ENCODE peak calls at places on chromosomes 13 and 19, in eight cellular contexts. One of them, this sample, is unnamed. For H3K9me3, the result is how much of the 10 kb centered on the place peaks cover.

GRCh38 chr19:32570081-32570785 is 10.8 kb upstream of the PDCD5 start:
- DNase-seq in tibial nerve: peak
- DNase-seq in thyroid gland: peak
- DNase-seq in esophagus muscularis mucosa: no peak
- DNase-seq in A549: peak
- DNase-seq in endothelial cell of umbilical vein: peak
- DNase-seq in stomach: peak
- DNase-seq in breast epithelium: peak
- DNase-seq in this sample: no peak

GRCh38 chr13:112733661-112734379 is 44.0 kb downstream of the ATP11A start:
- DNase-seq in tibial nerve: no peak
- DNase-seq in thyroid gland: peak
- DNase-seq in esophagus muscularis mucosa: no peak
- DNase-seq in A549: no peak
- DNase-seq in endothelial cell of umbilical vein: no peak
- DNase-seq in stomach: no peak
- DNase-seq in breast epithelium: no peak
- DNase-seq in this sample: no peak

GRCh38 chr13:59312776-59313175 is 851.0 kb downstream of the DIAPH3 start:
- DNase-seq in tibial nerve: no peak
- DNase-seq in thyroid gland: no peak
- DNase-seq in esophagus muscularis mucosa: no peak
- DNase-seq in A549: no peak
- DNase-seq in endothelial cell of umbilical vein: no peak
- DNase-seq in stomach: no peak
- DNase-seq in breast epithelium: no peak
- DNase-seq in this sample: no peak

GRCh38 chr13:92355213-92355612 is 871.4 kb upstream of the GPC6 start:
- DNase-seq in tibial nerve: peak
- DNase-seq in thyroid gland: no peak
- DNase-seq in esophagus muscularis mucosa: no peak
- DNase-seq in A549: peak
- DNase-seq in endothelial cell of umbilical vein: no peak
- DNase-seq in stomach: no peak
- DNase-seq in breast epithelium: no peak
- DNase-seq in this sample: no peak

GRCh38 chr19:6378036-6378435 is 2.3 kb upstream of the PSPN start:
- DNase-seq in tibial nerve: no peak
- DNase-seq in thyroid gland: peak
- DNase-seq in esophagus muscularis mucosa: no peak
- DNase-seq in A549: no peak
- DNase-seq in endothelial cell of umbilical vein: peak
- DNase-seq in stomach: no peak
- DNase-seq in breast epithelium: peak
- DNase-seq in this sample: no peak

GRCh38 chr19:29515706-29516357 is 10.0 kb upstream of the VSTM2B start:
- DNase-seq in tibial nerve: no peak
- DNase-seq in thyroid gland: no peak
- DNase-seq in esophagus muscularis mucosa: no peak
- DNase-seq in A549: no peak
- DNase-seq in endothelial cell of umbilical vein: no peak
- DNase-seq in stomach: no peak
- DNase-seq in breast epithelium: no peak
- DNase-seq in this sample: no peak

GRCh38 chr13:32986552-32986951 is 29.7 kb upstream of the KL start:
- DNase-seq in tibial nerve: no peak
- DNase-seq in thyroid gland: no peak
- DNase-seq in esophagus muscularis mucosa: peak
- DNase-seq in A549: no peak
- DNase-seq in endothelial cell of umbilical vein: no peak
- DNase-seq in stomach: no peak
- DNase-seq in breast epithelium: no peak
- DNase-seq in this sample: no peak

GRCh38 chr19:33296473-33297060 is 5.8 kb downstream of the CEBPA start:
- DNase-seq in tibial nerve: no peak
- DNase-seq in thyroid gland: peak
- DNase-seq in esophagus muscularis mucosa: no peak
- DNase-seq in A549: no peak
- DNase-seq in endothelial cell of umbilical vein: no peak
- DNase-seq in stomach: no peak
- DNase-seq in breast epithelium: no peak
- DNase-seq in this sample: peak

GRCh38 chr19:42121666-42122069 is 10.6 kb downstream of the POU2F2 start:
- DNase-seq in tibial nerve: peak
- DNase-seq in thyroid gland: peak
- DNase-seq in esophagus muscularis mucosa: no peak
- DNase-seq in A549: no peak
- DNase-seq in endothelial cell of umbilical vein: peak
- DNase-seq in stomach: no peak
- DNase-seq in breast epithelium: no peak
- DNase-seq in this sample: peak

GRCh38 chr13:107937841-107938240 is 277.5 kb downstream of the LIG4 start:
- DNase-seq in tibial nerve: no peak
- DNase-seq in thyroid gland: no peak
- DNase-seq in esophagus muscularis mucosa: no peak
- DNase-seq in A549: no peak
- DNase-seq in endothelial cell of umbilical vein: no peak
- DNase-seq in stomach: no peak
- DNase-seq in breast epithelium: no peak
- DNase-seq in this sample: no peak

GRCh38 chr19:36032251-36033104 is at the start of gene CLIP3:
- DNase-seq in tibial nerve: peak
- DNase-seq in thyroid gland: peak
- DNase-seq in esophagus muscularis mucosa: no peak
- DNase-seq in A549: no peak
- DNase-seq in endothelial cell of umbilical vein: peak
- DNase-seq in stomach: no peak
- DNase-seq in breast epithelium: no peak
- DNase-seq in this sample: peak

GRCh38 chr13:28489536-28489935 is 5.4 kb downstream of the FLT1 start:
- DNase-seq in tibial nerve: no peak
- DNase-seq in thyroid gland: no peak
- DNase-seq in esophagus muscularis mucosa: peak
- DNase-seq in A549: no peak
- DNase-seq in endothelial cell of umbilical vein: peak
- DNase-seq in stomach: no peak
- DNase-seq in breast epithelium: no peak
- DNase-seq in this sample: no peak

GRCh38 chr13:23159587-23160240 is 21.1 kb upstream of the SGCG start:
- DNase-seq in tibial nerve: no peak
- DNase-seq in thyroid gland: no peak
- DNase-seq in esophagus muscularis mucosa: no peak
- DNase-seq in A549: no peak
- DNase-seq in endothelial cell of umbilical vein: no peak
- DNase-seq in stomach: no peak
- DNase-seq in breast epithelium: no peak
- DNase-seq in this sample: no peak

GRCh38 chr19:55620410-55620809 is 4.0 kb downstream of the ZNF784 start:
- DNase-seq in tibial nerve: no peak
- DNase-seq in thyroid gland: no peak
- DNase-seq in esophagus muscularis mucosa: no peak
- DNase-seq in A549: no peak
- DNase-seq in endothelial cell of umbilical vein: no peak
- DNase-seq in stomach: no peak
- DNase-seq in breast epithelium: no peak
- DNase-seq in this sample: no peak

GRCh38 chr19:48629599-48630288 is 7.4 kb downstream of the DBP start:
- DNase-seq in tibial nerve: no peak
- DNase-seq in thyroid gland: peak
- DNase-seq in esophagus muscularis mucosa: no peak
- DNase-seq in A549: no peak
- DNase-seq in endothelial cell of umbilical vein: peak
- DNase-seq in stomach: peak
- DNase-seq in breast epithelium: no peak
- DNase-seq in this sample: peak

GRCh38 chr19:19655051-19655594 is 8.4 kb downstream of the ATP13A1 start:
- DNase-seq in tibial nerve: no peak
- DNase-seq in thyroid gland: no peak
- DNase-seq in esophagus muscularis mucosa: no peak
- DNase-seq in A549: no peak
- DNase-seq in endothelial cell of umbilical vein: no peak
- DNase-seq in stomach: no peak
- DNase-seq in breast epithelium: no peak
- DNase-seq in this sample: no peak

GRCh38 chr19:19659646-19660245 is 3.7 kb downstream of the ATP13A1 start:
- DNase-seq in tibial nerve: no peak
- DNase-seq in thyroid gland: no peak
- DNase-seq in esophagus muscularis mucosa: no peak
- DNase-seq in A549: no peak
- DNase-seq in endothelial cell of umbilical vein: no peak
- DNase-seq in stomach: no peak
- DNase-seq in breast epithelium: no peak
- DNase-seq in this sample: no peak

GRCh38 chr19:19655641-19656343 is 7.7 kb downstream of the ATP13A1 start:
- DNase-seq in tibial nerve: no peak
- DNase-seq in thyroid gland: no peak
- DNase-seq in esophagus muscularis mucosa: no peak
- DNase-seq in A549: no peak
- DNase-seq in endothelial cell of umbilical vein: no peak
- DNase-seq in stomach: no peak
- DNase-seq in breast epithelium: no peak
- DNase-seq in this sample: no peak

GRCh38 chr19:19656451-19657396 is 6.8 kb downstream of the ATP13A1 start:
- DNase-seq in tibial nerve: no peak
- DNase-seq in thyroid gland: no peak
- DNase-seq in esophagus muscularis mucosa: no peak
- DNase-seq in A549: no peak
- DNase-seq in endothelial cell of umbilical vein: no peak
- DNase-seq in stomach: no peak
- DNase-seq in breast epithelium: no peak
- DNase-seq in this sample: no peak

GRCh38 chr19:19657397-19657783 is 6.1 kb downstream of the ATP13A1 start:
- DNase-seq in tibial nerve: no peak
- DNase-seq in thyroid gland: no peak
- DNase-seq in esophagus muscularis mucosa: no peak
- DNase-seq in A549: no peak
- DNase-seq in endothelial cell of umbilical vein: no peak
- DNase-seq in stomach: no peak
- DNase-seq in breast epithelium: no peak
- DNase-seq in this sample: no peak
- H3K4me3 ChIP-seq in tibial nerve: no peak
- H3K4me3 ChIP-seq in thyroid gland: no peak
- H3K4me3 ChIP-seq in esophagus muscularis mucosa: no peak
- H3K4me3 ChIP-seq in A549: no peak
- H3K4me3 ChIP-seq in endothelial cell of umbilical vein: no peak
- H3K4me3 ChIP-seq in stomach: no peak
- H3K4me3 ChIP-seq in breast epithelium: no peak
- H3K4me3 ChIP-seq in this sample: no peak

GRCh38 chr13:73040968-73041580 is 17.7 kb upstream of the KLF5 start:
- DNase-seq in tibial nerve: no peak
- DNase-seq in thyroid gland: no peak
- DNase-seq in esophagus muscularis mucosa: no peak
- DNase-seq in A549: peak
- DNase-seq in endothelial cell of umbilical vein: no peak
- DNase-seq in stomach: no peak
- DNase-seq in breast epithelium: no peak
- DNase-seq in this sample: no peak
- TF ChIP-seq POLR2A in tibial nerve: no peak
- TF ChIP-seq POLR2A in thyroid gland: no peak
- TF ChIP-seq POLR2A in esophagus muscularis mucosa: no peak
- TF ChIP-seq POLR2A in A549: no peak
- TF ChIP-seq POLR2A in endothelial cell of umbilical vein: no peak
- TF ChIP-seq POLR2A in stomach: no peak
- TF ChIP-seq POLR2A in breast epithelium: no peak
- TF ChIP-seq POLR2A in this sample: no peak

GRCh38 chr13:98523455-98524102 is 53.3 kb downstream of the STK24 start:
- DNase-seq in tibial nerve: no peak
- DNase-seq in thyroid gland: peak
- DNase-seq in esophagus muscularis mucosa: no peak
- DNase-seq in A549: no peak
- DNase-seq in endothelial cell of umbilical vein: no peak
- DNase-seq in stomach: no peak
- DNase-seq in breast epithelium: no peak
- DNase-seq in this sample: no peak

GRCh38 chr13:98519976-98520375 is 56.9 kb downstream of the STK24 start:
- DNase-seq in tibial nerve: no peak
- DNase-seq in thyroid gland: no peak
- DNase-seq in esophagus muscularis mucosa: no peak
- DNase-seq in A549: no peak
- DNase-seq in endothelial cell of umbilical vein: no peak
- DNase-seq in stomach: no peak
- DNase-seq in breast epithelium: no peak
- DNase-seq in this sample: no peak

GRCh38 chr13:98521876-98522275 is 55.0 kb downstream of the STK24 start:
- DNase-seq in tibial nerve: no peak
- DNase-seq in thyroid gland: peak
- DNase-seq in esophagus muscularis mucosa: no peak
- DNase-seq in A549: no peak
- DNase-seq in endothelial cell of umbilical vein: no peak
- DNase-seq in stomach: no peak
- DNase-seq in breast epithelium: no peak
- DNase-seq in this sample: no peak

GRCh38 chr13:98521461-98521860 is 55.4 kb downstream of the STK24 start:
- DNase-seq in tibial nerve: no peak
- DNase-seq in thyroid gland: no peak
- DNase-seq in esophagus muscularis mucosa: no peak
- DNase-seq in A549: no peak
- DNase-seq in endothelial cell of umbilical vein: no peak
- DNase-seq in stomach: no peak
- DNase-seq in breast epithelium: no peak
- DNase-seq in this sample: no peak

GRCh38 chr13:98520674-98521449 is 56.0 kb downstream of the STK24 start:
- DNase-seq in tibial nerve: no peak
- DNase-seq in thyroid gland: no peak
- DNase-seq in esophagus muscularis mucosa: no peak
- DNase-seq in A549: no peak
- DNase-seq in endothelial cell of umbilical vein: no peak
- DNase-seq in stomach: no peak
- DNase-seq in breast epithelium: no peak
- DNase-seq in this sample: no peak
- H3K9me3 ChIP-seq in tibial nerve: under half
- H3K9me3 ChIP-seq in thyroid gland: under half
- H3K9me3 ChIP-seq in esophagus muscularis mucosa: under half
- H3K9me3 ChIP-seq in A549: under half
- H3K9me3 ChIP-seq in endothelial cell of umbilical vein: under half
- H3K9me3 ChIP-seq in stomach: under half
- H3K9me3 ChIP-seq in breast epithelium: under half
- H3K9me3 ChIP-seq in this sample: under half

GRCh38 chr13:43800828-43801227 is 14.1 kb upstream of the ENOX1 start:
- DNase-seq in tibial nerve: no peak
- DNase-seq in thyroid gland: no peak
- DNase-seq in esophagus muscularis mucosa: no peak
- DNase-seq in A549: no peak
- DNase-seq in endothelial cell of umbilical vein: no peak
- DNase-seq in stomach: no peak
- DNase-seq in breast epithelium: no peak
- DNase-seq in this sample: no peak

GRCh38 chr13:43802511-43802910 is 15.7 kb upstream of the ENOX1 start:
- DNase-seq in tibial nerve: no peak
- DNase-seq in thyroid gland: no peak
- DNase-seq in esophagus muscularis mucosa: no peak
- DNase-seq in A549: no peak
- DNase-seq in endothelial cell of umbilical vein: no peak
- DNase-seq in stomach: no peak
- DNase-seq in breast epithelium: no peak
- DNase-seq in this sample: no peak

GRCh38 chr13:43805681-43806128 is 18.9 kb upstream of the ENOX1 start:
- DNase-seq in tibial nerve: no peak
- DNase-seq in thyroid gland: no peak
- DNase-seq in esophagus muscularis mucosa: no peak
- DNase-seq in A549: peak
- DNase-seq in endothelial cell of umbilical vein: no peak
- DNase-seq in stomach: no peak
- DNase-seq in breast epithelium: no peak
- DNase-seq in this sample: no peak

GRCh38 chr13:43804461-43805070 is 17.8 kb upstream of the ENOX1 start:
- DNase-seq in tibial nerve: peak
- DNase-seq in thyroid gland: no peak
- DNase-seq in esophagus muscularis mucosa: no peak
- DNase-seq in A549: peak
- DNase-seq in endothelial cell of umbilical vein: peak
- DNase-seq in stomach: no peak
- DNase-seq in breast epithelium: no peak
- DNase-seq in this sample: no peak

GRCh38 chr13:43805071-43805468 is 18.3 kb upstream of the ENOX1 start:
- DNase-seq in tibial nerve: peak
- DNase-seq in thyroid gland: no peak
- DNase-seq in esophagus muscularis mucosa: no peak
- DNase-seq in A549: peak
- DNase-seq in endothelial cell of umbilical vein: peak
- DNase-seq in stomach: no peak
- DNase-seq in breast epithelium: no peak
- DNase-seq in this sample: no peak
- H3K4me3 ChIP-seq in tibial nerve: no peak
- H3K4me3 ChIP-seq in thyroid gland: no peak
- H3K4me3 ChIP-seq in esophagus muscularis mucosa: no peak
- H3K4me3 ChIP-seq in A549: peak
- H3K4me3 ChIP-seq in endothelial cell of umbilical vein: peak
- H3K4me3 ChIP-seq in stomach: no peak
- H3K4me3 ChIP-seq in breast epithelium: no peak
- H3K4me3 ChIP-seq in this sample: no peak